ENCODE peak calls at places on chromosome 20, in seven cellular contexts. One of them, this sample, is unnamed.

GRCh38 chr20:19932170-19932667 is 84.9 kb upstream of the NAA20 start:
- DNase-seq in prostate gland: no peak
- DNase-seq in stomach: no peak
- DNase-seq in adrenal gland: peak; percentile 72
- DNase-seq in heart left ventricle: peak; percentile 75
- DNase-seq in HepG2: no peak
- DNase-seq in gastrocnemius medialis: peak; percentile 29
- DNase-seq in this sample: no peak

GRCh38 chr20:33910056-33910455 is 83.7 kb upstream of the RALY start:
- DNase-seq in gastrocnemius medialis: no peak
- DNase-seq in HepG2: no peak
- DNase-seq in adrenal gland: no peak
- DNase-seq in heart left ventricle: no peak
- DNase-seq in prostate gland: no peak
- DNase-seq in stomach: no peak
- DNase-seq in this sample: no peak

GRCh38 chr20:10219452-10219791 is 792 bp downstream of the SNAP25 start:
- DNase-seq in adrenal gland: peak; percentile 81
- DNase-seq in prostate gland: peak; percentile 56
- DNase-seq in HepG2: no peak
- DNase-seq in heart left ventricle: peak; percentile 73
- DNase-seq in stomach: peak; percentile 69
- DNase-seq in gastrocnemius medialis: no peak
- DNase-seq in this sample: peak; percentile 40

GRCh38 chr20:1328680-1329330 is at the start of gene SDCBP2:
- DNase-seq in adrenal gland: peak; percentile 45
- DNase-seq in stomach: peak; percentile 89
- DNase-seq in prostate gland: peak; percentile 51
- DNase-seq in HepG2: no peak
- DNase-seq in gastrocnemius medialis: no peak
- DNase-seq in heart left ventricle: no peak
- DNase-seq in this sample: no peak

GRCh38 chr20:10291564-10292240 is 73.1 kb downstream of the SNAP25 start:
- DNase-seq in prostate gland: no peak
- DNase-seq in stomach: no peak
- DNase-seq in heart left ventricle: no peak
- DNase-seq in adrenal gland: no peak
- DNase-seq in HepG2: no peak
- DNase-seq in gastrocnemius medialis: no peak
- DNase-seq in this sample: no peak

GRCh38 chr20:50088022-50088421 is 24.9 kb downstream of the UBE2V1 start:
- DNase-seq in adrenal gland: no peak
- DNase-seq in prostate gland: no peak
- DNase-seq in stomach: no peak
- DNase-seq in HepG2: no peak
- DNase-seq in gastrocnemius medialis: no peak
- DNase-seq in heart left ventricle: no peak
- DNase-seq in this sample: no peak

GRCh38 chr20:45840700-45841198 is 7.2 kb downstream of the SNX21 start:
- DNase-seq in heart left ventricle: no peak
- DNase-seq in adrenal gland: no peak
- DNase-seq in HepG2: no peak
- DNase-seq in prostate gland: no peak
- DNase-seq in gastrocnemius medialis: no peak
- DNase-seq in stomach: no peak
- DNase-seq in this sample: no peak

GRCh38 chr20:34022154-34022842 is 28.6 kb downstream of the RALY start:
- DNase-seq in stomach: no peak
- DNase-seq in gastrocnemius medialis: no peak
- DNase-seq in heart left ventricle: no peak
- DNase-seq in HepG2: peak; percentile 72
- DNase-seq in adrenal gland: no peak
- DNase-seq in prostate gland: no peak
- DNase-seq in this sample: peak; percentile 20

GRCh38 chr20:21141825-21142224 is 15.9 kb downstream of the KIZ start:
- DNase-seq in stomach: no peak
- DNase-seq in HepG2: no peak
- DNase-seq in heart left ventricle: no peak
- DNase-seq in adrenal gland: no peak
- DNase-seq in prostate gland: no peak
- DNase-seq in gastrocnemius medialis: no peak
- DNase-seq in this sample: no peak

GRCh38 chr20:47559141-47559540 is 57.5 kb downstream of the NCOA3 start:
- DNase-seq in HepG2: no peak
- DNase-seq in adrenal gland: no peak
- DNase-seq in prostate gland: no peak
- DNase-seq in gastrocnemius medialis: no peak
- DNase-seq in stomach: no peak
- DNase-seq in heart left ventricle: no peak
- DNase-seq in this sample: no peak

GRCh38 chr20:35652641-35653429 is 11.9 kb downstream of the CPNE1 start:
- DNase-seq in prostate gland: no peak
- DNase-seq in heart left ventricle: no peak
- DNase-seq in HepG2: no peak
- DNase-seq in adrenal gland: no peak
- DNase-seq in stomach: no peak
- DNase-seq in gastrocnemius medialis: no peak
- DNase-seq in this sample: no peak

GRCh38 chr20:46564241-46564957 is 13.9 kb upstream of the OCSTAMP start:
- DNase-seq in gastrocnemius medialis: no peak
- DNase-seq in heart left ventricle: no peak
- DNase-seq in HepG2: peak; percentile 94
- DNase-seq in prostate gland: no peak
- DNase-seq in adrenal gland: no peak
- DNase-seq in stomach: no peak
- DNase-seq in this sample: no peak

GRCh38 chr20:6685181-6685582 is 82.3 kb upstream of the BMP2 start:
- DNase-seq in gastrocnemius medialis: no peak
- DNase-seq in HepG2: no peak
- DNase-seq in heart left ventricle: no peak
- DNase-seq in adrenal gland: no peak
- DNase-seq in stomach: no peak
- DNase-seq in prostate gland: no peak
- DNase-seq in this sample: no peak

GRCh38 chr20:63081351-63081750 is 74.6 kb upstream of the BHLHE23 start:
- DNase-seq in adrenal gland: no peak
- DNase-seq in gastrocnemius medialis: no peak
- DNase-seq in heart left ventricle: no peak
- DNase-seq in stomach: no peak
- DNase-seq in HepG2: no peak
- DNase-seq in prostate gland: no peak
- DNase-seq in this sample: no peak

GRCh38 chr20:45487231-45487635 is 17.7 kb downstream of the WFDC2 start:
- DNase-seq in gastrocnemius medialis: no peak
- DNase-seq in adrenal gland: no peak
- DNase-seq in stomach: no peak
- DNase-seq in prostate gland: no peak
- DNase-seq in HepG2: no peak
- DNase-seq in heart left ventricle: no peak
- DNase-seq in this sample: no peak

GRCh38 chr20:23440004-23440403 is 519 bp downstream of the CSTL1 start:
- DNase-seq in prostate gland: no peak
- DNase-seq in stomach: no peak
- DNase-seq in adrenal gland: no peak
- DNase-seq in HepG2: no peak
- DNase-seq in heart left ventricle: no peak
- DNase-seq in gastrocnemius medialis: no peak
- DNase-seq in this sample: no peak

GRCh38 chr20:23444859-23445258 is 5.4 kb downstream of the CSTL1 start:
- DNase-seq in heart left ventricle: no peak
- DNase-seq in adrenal gland: peak; percentile 33
- DNase-seq in HepG2: no peak
- DNase-seq in gastrocnemius medialis: no peak
- DNase-seq in stomach: no peak
- DNase-seq in prostate gland: no peak
- DNase-seq in this sample: no peak

GRCh38 chr20:23445596-23446217 is 6.2 kb downstream of the CSTL1 start:
- DNase-seq in prostate gland: no peak
- DNase-seq in adrenal gland: peak; percentile 41
- DNase-seq in HepG2: peak; percentile 55
- DNase-seq in stomach: no peak
- DNase-seq in heart left ventricle: no peak
- DNase-seq in gastrocnemius medialis: no peak
- DNase-seq in this sample: no peak

GRCh38 chr20:23441850-23442313 is 2.4 kb downstream of the CSTL1 start:
- DNase-seq in prostate gland: peak; percentile 55
- DNase-seq in gastrocnemius medialis: peak; percentile 35
- DNase-seq in heart left ventricle: peak; percentile 62
- DNase-seq in stomach: peak; percentile 68
- DNase-seq in adrenal gland: peak; percentile 87
- DNase-seq in HepG2: peak; percentile 84
- DNase-seq in this sample: peak; percentile 59

GRCh38 chr20:23442436-23442835 is 3.0 kb downstream of the CSTL1 start:
- DNase-seq in gastrocnemius medialis: no peak
- DNase-seq in stomach: no peak
- DNase-seq in heart left ventricle: no peak
- DNase-seq in HepG2: no peak
- DNase-seq in adrenal gland: no peak
- DNase-seq in prostate gland: no peak
- DNase-seq in this sample: no peak
- TF ChIP-seq POLR2A in gastrocnemius medialis: no peak
- TF ChIP-seq POLR2A in stomach: no peak
- TF ChIP-seq POLR2A in heart left ventricle: no peak
- TF ChIP-seq POLR2A in HepG2: no peak
- TF ChIP-seq POLR2A in adrenal gland: no peak
- TF ChIP-seq POLR2A in prostate gland: no peak
- TF ChIP-seq POLR2A in this sample: no peak

GRCh38 chr20:48921883-48922867 is 664 bp downstream of the ARFGEF2 start:
- DNase-seq in stomach: peak; percentile 64
- DNase-seq in prostate gland: peak; percentile 30
- DNase-seq in gastrocnemius medialis: no peak
- DNase-seq in heart left ventricle: peak; percentile 70
- DNase-seq in adrenal gland: peak; percentile 76
- DNase-seq in HepG2: peak; percentile 67
- DNase-seq in this sample: no peak
- TF ChIP-seq POLR2A in stomach: no peak
- TF ChIP-seq POLR2A in prostate gland: no peak
- TF ChIP-seq POLR2A in gastrocnemius medialis: no peak
- TF ChIP-seq POLR2A in heart left ventricle: no peak
- TF ChIP-seq POLR2A in adrenal gland: no peak
- TF ChIP-seq POLR2A in HepG2: peak; percentile 51
- TF ChIP-seq POLR2A in this sample: no peak

DNA sequence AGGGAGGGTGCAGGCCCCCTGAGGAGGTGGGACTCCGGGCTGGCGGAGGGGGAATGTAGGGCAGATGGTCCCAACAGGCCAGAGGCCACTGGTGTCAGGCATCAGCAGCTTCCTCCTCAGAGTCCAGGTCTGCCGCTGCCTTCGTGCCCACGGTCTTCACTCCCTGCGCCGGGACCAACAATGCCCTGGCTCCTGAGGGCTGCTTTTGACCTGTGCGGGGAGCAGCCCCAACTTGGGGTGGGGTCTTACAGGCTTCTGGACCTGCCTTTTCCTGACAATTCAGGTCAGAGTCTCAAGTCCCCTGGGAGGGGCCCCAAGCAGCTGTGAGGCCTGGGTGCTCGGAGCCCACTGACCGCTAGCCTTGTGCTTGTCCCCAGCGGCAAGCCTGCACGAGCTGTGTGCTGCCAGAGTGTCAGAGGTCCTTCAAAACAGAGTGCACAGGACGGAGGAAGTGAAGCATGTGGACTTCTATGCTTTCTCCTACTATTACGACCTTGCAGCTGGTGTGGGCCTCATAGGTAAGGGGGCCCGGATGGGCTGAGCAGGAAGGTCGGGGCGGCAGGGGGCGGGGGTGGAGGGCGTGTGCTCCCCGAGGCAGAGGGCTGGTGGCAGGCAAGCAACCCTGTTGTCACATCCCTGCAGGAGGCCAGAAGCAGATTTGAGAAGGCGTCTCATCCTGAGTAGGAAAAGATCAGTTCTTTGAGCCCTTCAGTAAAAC is 25.3 kb upstream of the PYGB start:
- DNase-seq in adrenal gland: no peak
- DNase-seq in heart left ventricle: peak; percentile 53
- DNase-seq in prostate gland: no peak
- DNase-seq in HepG2: no peak
- DNase-seq in gastrocnemius medialis: no peak
- DNase-seq in stomach: no peak
- DNase-seq in this sample: no peak
- TF ChIP-seq POLR2A in adrenal gland: no peak
- TF ChIP-seq POLR2A in heart left ventricle: no peak
- TF ChIP-seq POLR2A in prostate gland: no peak
- TF ChIP-seq POLR2A in HepG2: no peak
- TF ChIP-seq POLR2A in gastrocnemius medialis: no peak
- TF ChIP-seq POLR2A in stomach: no peak
- TF ChIP-seq POLR2A in this sample: no peak

GRCh38 chr20:3166338-3166912 is 6.8 kb upstream of the FASTKD5 start:
- DNase-seq in adrenal gland: peak; percentile 43
- DNase-seq in stomach: no peak
- DNase-seq in HepG2: no peak
- DNase-seq in heart left ventricle: no peak
- DNase-seq in prostate gland: no peak
- DNase-seq in gastrocnemius medialis: no peak
- DNase-seq in this sample: no peak

GRCh38 chr20:3168829-3169590 is 4.3 kb downstream of the LZTS3 start:
- DNase-seq in HepG2: no peak
- DNase-seq in heart left ventricle: no peak
- DNase-seq in adrenal gland: peak; percentile 18
- DNase-seq in prostate gland: no peak
- DNase-seq in stomach: no peak
- DNase-seq in gastrocnemius medialis: no peak
- DNase-seq in this sample: no peak

GRCh38 chr20:3167738-3168078 is 5.6 kb downstream of the LZTS3 start:
- DNase-seq in stomach: no peak
- DNase-seq in adrenal gland: peak; percentile 43
- DNase-seq in prostate gland: no peak
- DNase-seq in HepG2: no peak
- DNase-seq in gastrocnemius medialis: no peak
- DNase-seq in heart left ventricle: no peak
- DNase-seq in this sample: no peak

GRCh38 chr20:3166913-3167342 is 6.4 kb downstream of the LZTS3 start:
- DNase-seq in prostate gland: no peak
- DNase-seq in adrenal gland: peak; percentile 47
- DNase-seq in heart left ventricle: no peak
- DNase-seq in HepG2: no peak
- DNase-seq in gastrocnemius medialis: no peak
- DNase-seq in stomach: no peak
- DNase-seq in this sample: no peak

DNA sequence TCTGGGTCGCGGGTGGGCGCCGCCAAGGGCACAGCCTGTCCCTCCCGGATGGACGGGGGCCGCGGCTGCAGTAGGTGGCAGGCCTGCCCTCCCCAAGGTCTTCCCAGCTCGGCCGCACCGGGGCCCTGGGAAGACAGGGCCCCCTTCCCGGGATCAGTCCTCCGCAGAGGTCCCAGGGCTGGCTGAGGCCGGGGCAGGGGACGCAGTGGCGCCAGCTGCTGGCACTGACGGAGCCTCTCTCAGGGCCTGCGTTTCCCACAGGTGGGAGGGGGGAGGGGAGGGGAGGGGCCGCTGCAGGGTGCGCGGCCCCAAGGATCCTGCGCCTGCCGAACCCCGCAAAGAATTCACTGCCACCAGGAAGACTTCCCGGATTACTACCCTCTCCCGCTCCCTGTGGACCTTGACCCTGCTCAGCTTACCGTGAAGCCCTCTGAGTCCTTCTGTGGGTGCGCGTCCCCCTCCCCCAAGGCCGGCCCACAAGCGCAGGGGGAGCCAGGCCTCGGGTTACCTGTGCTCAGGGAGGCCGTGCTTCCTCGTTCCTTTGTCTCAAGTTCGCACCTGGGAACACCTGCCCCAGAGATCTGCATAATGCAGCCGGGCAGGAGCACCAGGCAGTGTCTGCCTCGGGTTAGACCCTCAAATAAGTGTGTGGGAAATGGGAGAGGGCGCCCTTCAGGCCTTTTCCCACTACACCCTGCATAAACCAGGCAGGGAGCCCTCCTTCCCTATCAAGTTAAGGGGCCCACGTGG is 5.1 kb downstream of the LZTS3 start:
- DNase-seq in adrenal gland: peak; percentile 57
- DNase-seq in gastrocnemius medialis: no peak
- DNase-seq in stomach: peak; percentile 78
- DNase-seq in HepG2: peak; percentile 86
- DNase-seq in prostate gland: peak; percentile 38
- DNase-seq in heart left ventricle: peak; percentile 66
- DNase-seq in this sample: peak; percentile 25
- TF ChIP-seq POLR2A in adrenal gland: no peak
- TF ChIP-seq POLR2A in gastrocnemius medialis: no peak
- TF ChIP-seq POLR2A in stomach: no peak
- TF ChIP-seq POLR2A in HepG2: peak; percentile 68
- TF ChIP-seq POLR2A in prostate gland: no peak
- TF ChIP-seq POLR2A in heart left ventricle: no peak
- TF ChIP-seq POLR2A in this sample: no peak